ENCODE peak calls at places on chromosomes 2 and 18, in nine cellular contexts. G is K562, F is HCT116, T is lower leg skin, B is tibial nerve, C is ovary, V is heart left ventricle, D is endothelial cell of umbilical vein, I is A549. E is an unnamed sample.

GRCh38 chr2:230748087-230748486 is 35.4 kb downstream of the CAB39 start:
- DNase-seq in G (no peak), F (no peak), T (no peak), B (no peak), C (no peak), V (no peak), D (no peak), I (no peak), E (no peak)

GRCh38 chr2:1749750-1750149 is 5.4 kb upstream of the PXDN start:
- DNase-seq in G (no peak), F (no peak), T (peak; percentile 70), B (no peak), C (peak; percentile 18), V (no peak), D (no peak), I (no peak), E (no peak)

GRCh38 chr2:65687614-65688013 is 255.2 kb upstream of the SPRED2 start:
- DNase-seq in G (no peak), F (no peak), T (no peak), B (no peak), C (no peak), V (no peak), D (no peak), I (no peak), E (no peak)

GRCh38 chr2:192148620-192149321 is 46.0 kb downstream of the TMEFF2 start:
- DNase-seq in G (no peak), F (no peak), T (no peak), B (no peak), C (no peak), V (no peak), D (peak; percentile 23), I (no peak), E (no peak)

GRCh38 chr2:75157435-75157834 is 41.9 kb downstream of the TACR1 start:
- DNase-seq in G (no peak), F (no peak), T (no peak), B (no peak), C (no peak), V (no peak), D (no peak), I (no peak), E (no peak)

GRCh38 chr2:241857041-241857541 is 1.6 kb downstream of the PDCD1 start:
- DNase-seq in G (no peak), F (no peak), T (no peak), B (no peak), C (peak; percentile 30), V (peak; percentile 60), D (no peak), I (no peak), E (no peak)

GRCh38 chr2:221629478-221629877 is 57.4 kb upstream of the EPHA4 start:
- DNase-seq in G (no peak), F (peak; percentile 8), T (no peak), B (no peak), C (no peak), V (no peak), D (no peak), I (peak; percentile 39), E (no peak)

GRCh38 chr2:98822301-98823164 is 91.6 kb upstream of the MGAT4A start:
- DNase-seq in G (no peak), F (no peak), T (peak; percentile 88), B (no peak), C (peak; percentile 29), V (peak; percentile 87), D (peak; percentile 38), I (no peak), E (no peak)

GRCh38 chr18:62080172-62080571 is 106.7 kb downstream of the PIGN start:
- DNase-seq in G (no peak), F (no peak), T (no peak), B (no peak), C (no peak), V (no peak), D (no peak), I (no peak), E (no peak)

GRCh38 chr2:40658917-40659316 is 207.0 kb upstream of the SLC8A1 start:
- DNase-seq in G (no peak), F (no peak), T (no peak), B (no peak), C (no peak), V (no peak), D (peak; percentile 21), I (no peak), E (no peak)

GRCh38 chr2:134846213-134846612 is 7.8 kb downstream of the ACMSD start:
- DNase-seq in G (no peak), F (no peak), T (no peak), B (no peak), C (no peak), V (no peak), D (no peak), I (no peak), E (no peak)

GRCh38 chr2:240350006-240350355 is 85.5 kb upstream of the GPC1 start:
- DNase-seq in G (no peak), F (no peak), T (no peak), B (no peak), C (no peak), V (no peak), D (no peak), I (no peak), E (no peak)

GRCh38 chr2:221502270-221502973 is 69.7 kb downstream of the EPHA4 start:
- DNase-seq in G (no peak), F (no peak), T (no peak), B (no peak), C (no peak), V (no peak), D (peak; percentile 86), I (no peak), E (no peak)

GRCh38 chr2:106104332-106105062 is 89.6 kb downstream of the UXS1 start:
- DNase-seq in G (peak; percentile 80), F (peak; percentile 44), T (peak; percentile 89), B (peak; percentile 69), C (peak; percentile 52), V (no peak), D (peak; percentile 63), I (peak; percentile 69), E (no peak)
- TF ChIP-seq POLR2A in G (no peak), F (no peak), T (no peak), B (no peak), C (no peak), V (no peak), D (no peak), I (no peak), E (no peak)

GRCh38 chr2:127124426-127124825 is 17.5 kb upstream of the BIN1 start:
- DNase-seq in G (no peak), F (no peak), T (no peak), B (no peak), C (no peak), V (no peak), D (no peak), I (no peak), E (no peak)

GRCh38 chr2:127125821-127126220 is 18.9 kb upstream of the BIN1 start:
- DNase-seq in G (no peak), F (no peak), T (no peak), B (no peak), C (no peak), V (no peak), D (no peak), I (no peak), E (no peak)

GRCh38 chr2:127133793-127134192 is 26.8 kb upstream of the BIN1 start:
- DNase-seq in G (no peak), F (no peak), T (no peak), B (no peak), C (no peak), V (no peak), D (no peak), I (no peak), E (no peak)

GRCh38 chr2:127130421-127130820 is 23.5 kb upstream of the BIN1 start:
- DNase-seq in G (no peak), F (no peak), T (no peak), B (no peak), C (no peak), V (no peak), D (no peak), I (no peak), E (no peak)

GRCh38 chr2:127128508-127128907 is 21.6 kb upstream of the BIN1 start:
- DNase-seq in G (no peak), F (peak; percentile 77), T (no peak), B (no peak), C (no peak), V (no peak), D (no peak), I (no peak), E (no peak)
- TF ChIP-seq POLR2A in G (no peak), F (peak; percentile 42), T (no peak), B (no peak), C (no peak), V (no peak), D (no peak), I (no peak), E (no peak)

DNA sequence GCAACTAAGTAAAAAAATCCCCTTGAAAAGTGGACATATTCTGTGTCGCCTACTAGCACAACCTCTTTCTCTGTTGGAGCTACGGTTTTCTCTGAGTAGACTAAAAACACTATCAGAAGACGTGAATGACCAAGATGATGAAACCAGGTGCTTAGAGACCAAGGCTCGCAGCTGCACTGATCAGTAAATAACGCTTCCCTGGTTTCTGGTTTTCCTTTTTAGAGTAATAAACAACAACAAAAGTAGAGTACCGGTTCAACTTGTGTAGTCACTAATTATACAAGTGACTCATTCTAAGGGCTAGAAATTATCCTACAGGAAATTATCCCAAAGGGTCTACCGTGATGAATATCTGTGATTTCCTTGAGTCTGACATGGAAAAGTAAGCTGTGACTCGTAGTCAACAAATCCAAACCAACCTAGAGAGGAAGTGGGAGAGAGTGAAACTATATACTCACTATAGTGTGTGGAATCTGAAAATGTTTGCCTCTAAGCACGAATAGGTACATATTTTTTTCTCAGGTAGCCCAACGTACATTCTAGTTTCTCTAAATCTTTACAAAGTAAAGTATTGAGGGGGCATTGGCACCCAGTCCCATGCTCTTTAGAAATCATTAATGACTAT is 17.8 kb downstream of the RASGRP3 start:
- DNase-seq in G (no peak), F (no peak), T (no peak), B (no peak), C (no peak), V (no peak), D (peak; percentile 35), I (peak; percentile 25), E (no peak)
- TF ChIP-seq POLR2A in G (no peak), F (no peak), T (no peak), B (no peak), C (no peak), V (no peak), D (no peak), I (no peak), E (no peak)

GRCh38 chr2:60868589-60869273 is 12.6 kb upstream of the REL start:
- DNase-seq in G (no peak), F (no peak), T (no peak), B (no peak), C (no peak), V (no peak), D (no peak), I (no peak), E (no peak)

GRCh38 chr2:60862642-60863041 is 18.7 kb upstream of the REL start:
- DNase-seq in G (no peak), F (no peak), T (no peak), B (no peak), C (no peak), V (no peak), D (no peak), I (no peak), E (no peak)

GRCh38 chr2:60872510-60872928 is 8.9 kb upstream of the REL start:
- DNase-seq in G (no peak), F (no peak), T (no peak), B (no peak), C (no peak), V (no peak), D (no peak), I (no peak), E (no peak)

GRCh38 chr2:60867007-60867406 is 14.4 kb upstream of the REL start:
- DNase-seq in G (no peak), F (no peak), T (no peak), B (no peak), C (no peak), V (no peak), D (no peak), I (no peak), E (no peak)

GRCh38 chr2:60867848-60868247 is 13.5 kb upstream of the REL start:
- DNase-seq in G (no peak), F (no peak), T (no peak), B (peak; percentile 47), C (no peak), V (no peak), D (no peak), I (no peak), E (no peak)
- TF ChIP-seq POLR2A in G (no peak), F (no peak), T (no peak), B (no peak), C (no peak), V (no peak), D (no peak), I (no peak), E (no peak)

E was measured in uterus.